ENCODE peak calls at places on chromosome 18, in six cellular contexts. One of them, this sample, is unnamed.
A peak's percentile ranks its signal among the peaks of the same experiment; 100 is the strongest.

GRCh38 chr18:42164556-42164955 is 209.5 kb downstream of the PIK3C3 start:
- DNase-seq in GM23248: peak; percentile 8
- DNase-seq in mucosa of descending colon: no peak
- DNase-seq in CD8-positive, alpha-beta memory T cell: no peak
- DNase-seq in H1: no peak
- DNase-seq in fibroblast of pulmonary artery: no peak
- DNase-seq in this sample: no peak

GRCh38 chr18:11887305-11888262 is 20.5 kb downstream of the MPPE1 start:
- DNase-seq in GM23248: no peak
- DNase-seq in CD8-positive, alpha-beta memory T cell: no peak
- DNase-seq in H1: no peak
- DNase-seq in fibroblast of pulmonary artery: no peak
- DNase-seq in mucosa of descending colon: no peak
- DNase-seq in this sample: no peak

GRCh38 chr18:12862874-12863482 is 21.1 kb downstream of the PTPN2 start:
- DNase-seq in GM23248: no peak
- DNase-seq in H1: no peak
- DNase-seq in mucosa of descending colon: no peak
- DNase-seq in CD8-positive, alpha-beta memory T cell: no peak
- DNase-seq in fibroblast of pulmonary artery: no peak
- DNase-seq in this sample: no peak

GRCh38 chr18:75003764-75004690 is 204.9 kb downstream of the PTGR3 start:
- DNase-seq in mucosa of descending colon: no peak
- DNase-seq in fibroblast of pulmonary artery: peak; percentile 58
- DNase-seq in GM23248: no peak
- DNase-seq in CD8-positive, alpha-beta memory T cell: no peak
- DNase-seq in H1: no peak
- DNase-seq in this sample: peak; percentile 83

GRCh38 chr18:60693426-60693825 is 320.9 kb upstream of the MC4R start:
- DNase-seq in fibroblast of pulmonary artery: peak; percentile 17
- DNase-seq in H1: no peak
- DNase-seq in mucosa of descending colon: no peak
- DNase-seq in GM23248: no peak
- DNase-seq in CD8-positive, alpha-beta memory T cell: no peak
- DNase-seq in this sample: no peak

GRCh38 chr18:23887493-23887892 is 127.1 kb upstream of the TTC39C start:
- DNase-seq in mucosa of descending colon: no peak
- DNase-seq in fibroblast of pulmonary artery: peak; percentile 56
- DNase-seq in H1: no peak
- DNase-seq in CD8-positive, alpha-beta memory T cell: no peak
- DNase-seq in GM23248: no peak
- DNase-seq in this sample: no peak

GRCh38 chr18:3525870-3526420 is 76.0 kb downstream of the TGIF1 start:
- DNase-seq in GM23248: no peak
- DNase-seq in mucosa of descending colon: no peak
- DNase-seq in fibroblast of pulmonary artery: no peak
- DNase-seq in H1: no peak
- DNase-seq in CD8-positive, alpha-beta memory T cell: peak; percentile 14
- DNase-seq in this sample: no peak

GRCh38 chr18:79776674-79777073 is 21.1 kb upstream of the KCNG2 start:
- DNase-seq in H1: no peak
- DNase-seq in mucosa of descending colon: no peak
- DNase-seq in fibroblast of pulmonary artery: no peak
- DNase-seq in GM23248: no peak
- DNase-seq in CD8-positive, alpha-beta memory T cell: no peak
- DNase-seq in this sample: no peak

DNA sequence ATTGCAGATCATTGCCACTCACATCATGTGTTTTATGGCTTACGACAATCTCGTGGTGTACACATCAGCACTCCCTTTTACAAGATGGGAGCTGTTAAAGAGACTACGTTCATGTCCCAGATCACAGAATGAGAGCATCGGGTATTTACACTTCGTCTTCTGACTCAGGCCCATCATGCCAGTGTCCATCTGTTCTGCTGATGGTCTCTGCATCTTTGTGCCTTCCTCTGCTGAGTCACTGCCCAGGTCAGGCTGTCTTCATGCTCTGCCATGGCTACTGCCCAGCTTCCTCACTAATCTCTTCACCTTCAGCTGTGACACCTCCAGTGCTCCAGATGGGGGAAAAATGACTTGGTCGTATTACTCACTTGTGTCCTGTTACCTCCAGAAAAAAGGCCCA is 334.3 kb downstream of the SOCS6 start:
- DNase-seq in GM23248: no peak
- DNase-seq in H1: no peak
- DNase-seq in mucosa of descending colon: no peak
- DNase-seq in CD8-positive, alpha-beta memory T cell: no peak
- DNase-seq in fibroblast of pulmonary artery: no peak
- DNase-seq in this sample: no peak
- H3K4me3 ChIP-seq in GM23248: no peak overlapping the region
- H3K4me3 ChIP-seq in H1: no peak overlapping the region
- H3K4me3 ChIP-seq in mucosa of descending colon: no peak overlapping the region
- H3K4me3 ChIP-seq in CD8-positive, alpha-beta memory T cell: no peak overlapping the region
- H3K4me3 ChIP-seq in fibroblast of pulmonary artery: no peak overlapping the region
- H3K4me3 ChIP-seq in this sample: no peak overlapping the region

DNA sequence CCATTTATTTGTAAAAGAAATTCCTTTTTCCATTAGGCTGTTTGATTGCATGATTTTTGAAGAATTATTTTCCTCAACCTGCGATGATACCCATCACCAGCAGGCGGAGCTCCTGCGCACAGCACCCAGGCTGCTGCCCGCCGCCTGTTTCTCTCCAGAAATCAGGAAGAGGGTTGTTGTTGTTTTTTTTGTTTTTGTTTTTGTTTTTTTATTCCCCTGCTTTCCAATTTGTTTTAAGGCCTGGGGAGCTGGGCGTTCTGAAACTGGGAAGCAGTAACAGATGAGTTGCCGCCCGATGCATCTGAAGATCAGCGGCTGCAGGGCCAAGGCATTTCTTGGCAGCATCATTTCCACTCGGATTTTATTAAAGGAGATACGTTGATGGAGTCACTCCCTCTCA is 132.1 kb downstream of the MBP start:
- DNase-seq in GM23248: peak; percentile 72
- DNase-seq in mucosa of descending colon: no peak
- DNase-seq in H1: peak; percentile 81
- DNase-seq in CD8-positive, alpha-beta memory T cell: peak; percentile 44
- DNase-seq in fibroblast of pulmonary artery: peak; percentile 55
- DNase-seq in this sample: peak; percentile 60
- H3K4me3 ChIP-seq in GM23248: peak overlapping the region; percentile 65
- H3K4me3 ChIP-seq in mucosa of descending colon: no peak overlapping the region
- H3K4me3 ChIP-seq in H1: no peak overlapping the region
- H3K4me3 ChIP-seq in CD8-positive, alpha-beta memory T cell: no peak overlapping the region
- H3K4me3 ChIP-seq in fibroblast of pulmonary artery: peak overlapping the region; percentile 32
- H3K4me3 ChIP-seq in this sample: no peak overlapping the region

DNA sequence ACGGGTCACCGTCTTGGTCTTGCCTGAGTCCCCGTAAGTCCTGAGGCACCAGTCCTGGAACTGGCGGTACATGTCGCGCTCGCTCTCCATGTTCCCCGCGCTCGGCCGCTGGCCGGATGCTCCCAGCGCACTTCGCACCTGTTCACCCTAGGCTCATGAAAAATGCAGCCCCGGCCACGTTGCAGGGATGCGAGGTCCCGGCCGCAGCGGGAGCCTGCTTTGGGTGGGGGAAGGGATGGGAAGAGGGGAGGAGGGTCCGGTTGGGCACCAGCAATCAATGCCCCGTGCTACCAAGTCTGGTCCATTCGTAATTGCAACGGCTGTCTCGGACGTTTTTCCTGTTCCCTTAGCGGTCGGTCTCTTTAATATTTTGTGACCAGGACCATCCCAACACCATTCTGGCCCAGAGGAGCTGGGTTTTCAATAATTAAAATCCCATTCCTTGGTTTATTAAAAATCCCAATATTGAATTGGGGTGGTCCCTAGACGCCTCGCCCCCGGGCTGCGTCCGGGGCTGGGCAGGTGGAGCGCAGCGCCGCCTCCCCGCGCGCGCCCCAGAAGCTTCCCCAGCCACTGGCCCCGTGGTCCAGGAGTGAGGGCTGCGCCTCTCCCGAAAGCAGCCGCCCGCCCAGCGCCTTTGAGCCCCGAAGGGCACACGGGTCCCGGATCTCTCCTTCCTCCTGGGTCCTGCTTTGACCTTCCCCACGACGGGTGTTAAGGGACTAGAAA is 1.4 kb downstream of the NOL4 start:
- DNase-seq in fibroblast of pulmonary artery: no peak
- DNase-seq in H1: peak; percentile 82
- DNase-seq in mucosa of descending colon: peak; percentile 46
- DNase-seq in CD8-positive, alpha-beta memory T cell: no peak
- DNase-seq in GM23248: peak; percentile 9
- DNase-seq in this sample: no peak
- H3K4me3 ChIP-seq in fibroblast of pulmonary artery: no peak overlapping the region
- H3K4me3 ChIP-seq in H1: peak overlapping the region; percentile 49
- H3K4me3 ChIP-seq in mucosa of descending colon: no peak overlapping the region
- H3K4me3 ChIP-seq in CD8-positive, alpha-beta memory T cell: no peak overlapping the region
- H3K4me3 ChIP-seq in GM23248: peak overlapping the region; percentile 46
- H3K4me3 ChIP-seq in this sample: no peak overlapping the region

DNA sequence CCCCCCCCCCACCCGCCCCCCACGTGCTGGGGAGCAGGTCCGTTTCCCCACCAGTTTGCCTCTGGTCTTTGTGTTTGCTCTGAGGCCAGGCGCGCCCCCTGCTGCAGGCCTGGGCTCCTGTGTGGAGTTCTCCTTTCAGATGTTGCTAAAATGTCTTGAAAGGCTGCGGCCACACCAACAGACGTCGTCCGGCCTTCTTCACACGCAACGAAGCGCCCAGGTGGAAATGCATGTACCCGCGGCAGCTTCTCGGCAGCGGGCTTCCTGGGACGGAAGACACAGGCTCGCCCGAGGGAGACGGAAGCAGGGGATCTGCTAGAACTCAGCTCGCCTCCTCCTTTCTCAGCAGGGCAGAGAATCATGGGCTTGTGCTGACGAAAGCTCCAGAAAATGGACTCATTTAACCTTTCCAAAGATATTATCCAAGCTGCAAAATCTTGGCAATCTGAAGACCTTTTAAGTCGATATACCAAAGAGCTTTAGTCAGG is 125.3 kb upstream of the ZNF516 start:
- DNase-seq in GM23248: peak; percentile 88
- DNase-seq in mucosa of descending colon: peak; percentile 62
- DNase-seq in H1: no peak
- DNase-seq in fibroblast of pulmonary artery: peak; percentile 78
- DNase-seq in CD8-positive, alpha-beta memory T cell: no peak
- DNase-seq in this sample: peak; percentile 77
- H3K4me3 ChIP-seq in GM23248: peak overlapping the region; percentile 67
- H3K4me3 ChIP-seq in mucosa of descending colon: no peak overlapping the region
- H3K4me3 ChIP-seq in H1: peak overlapping the region; percentile 44
- H3K4me3 ChIP-seq in fibroblast of pulmonary artery: peak overlapping the region; percentile 33
- H3K4me3 ChIP-seq in CD8-positive, alpha-beta memory T cell: no peak overlapping the region
- H3K4me3 ChIP-seq in this sample: no peak overlapping the region

GRCh38 chr18:25560369-25560768 is 208.4 kb upstream of the ZNF521 start:
- DNase-seq in fibroblast of pulmonary artery: no peak
- DNase-seq in H1: no peak
- DNase-seq in CD8-positive, alpha-beta memory T cell: no peak
- DNase-seq in mucosa of descending colon: no peak
- DNase-seq in GM23248: peak; percentile 7
- DNase-seq in this sample: no peak

GRCh38 chr18:25563346-25563745 is 211.4 kb upstream of the ZNF521 start:
- DNase-seq in GM23248: no peak
- DNase-seq in mucosa of descending colon: no peak
- DNase-seq in H1: no peak
- DNase-seq in CD8-positive, alpha-beta memory T cell: no peak
- DNase-seq in fibroblast of pulmonary artery: no peak
- DNase-seq in this sample: no peak

GRCh38 chr18:25557006-25557405 is 205.0 kb upstream of the ZNF521 start:
- DNase-seq in mucosa of descending colon: no peak
- DNase-seq in fibroblast of pulmonary artery: peak; percentile 1
- DNase-seq in CD8-positive, alpha-beta memory T cell: no peak
- DNase-seq in H1: no peak
- DNase-seq in GM23248: no peak
- DNase-seq in this sample: no peak

GRCh38 chr18:25563816-25564370 is 211.9 kb upstream of the ZNF521 start:
- DNase-seq in mucosa of descending colon: no peak
- DNase-seq in CD8-positive, alpha-beta memory T cell: no peak
- DNase-seq in H1: no peak
- DNase-seq in fibroblast of pulmonary artery: no peak
- DNase-seq in GM23248: no peak
- DNase-seq in this sample: no peak

DNA sequence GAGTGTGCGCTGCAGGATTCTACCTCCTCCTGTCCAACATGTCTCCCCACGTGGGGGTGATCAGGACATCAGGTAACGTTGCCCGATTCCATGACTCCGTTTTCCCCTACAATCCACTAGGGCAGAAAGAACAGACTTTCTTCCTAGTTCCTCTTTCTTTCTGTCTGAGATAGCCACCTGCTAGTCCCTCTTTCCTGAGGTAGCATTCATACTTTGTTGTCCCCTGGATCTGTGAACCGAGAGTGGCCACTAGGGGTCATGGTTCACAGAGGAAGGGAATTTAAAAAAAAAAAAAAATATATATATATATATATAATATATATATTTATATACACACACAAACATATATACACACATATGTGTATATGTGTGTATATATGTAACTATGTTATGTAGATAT is 210.0 kb upstream of the ZNF521 start:
- DNase-seq in fibroblast of pulmonary artery: peak; percentile 26
- DNase-seq in CD8-positive, alpha-beta memory T cell: no peak
- DNase-seq in GM23248: peak; percentile 47
- DNase-seq in H1: no peak
- DNase-seq in mucosa of descending colon: no peak
- DNase-seq in this sample: peak; percentile 27
- H3K4me3 ChIP-seq in fibroblast of pulmonary artery: no peak overlapping the region
- H3K4me3 ChIP-seq in CD8-positive, alpha-beta memory T cell: no peak overlapping the region
- H3K4me3 ChIP-seq in GM23248: no peak overlapping the region
- H3K4me3 ChIP-seq in H1: no peak overlapping the region
- H3K4me3 ChIP-seq in mucosa of descending colon: no peak overlapping the region
- H3K4me3 ChIP-seq in this sample: no peak overlapping the region

DNA sequence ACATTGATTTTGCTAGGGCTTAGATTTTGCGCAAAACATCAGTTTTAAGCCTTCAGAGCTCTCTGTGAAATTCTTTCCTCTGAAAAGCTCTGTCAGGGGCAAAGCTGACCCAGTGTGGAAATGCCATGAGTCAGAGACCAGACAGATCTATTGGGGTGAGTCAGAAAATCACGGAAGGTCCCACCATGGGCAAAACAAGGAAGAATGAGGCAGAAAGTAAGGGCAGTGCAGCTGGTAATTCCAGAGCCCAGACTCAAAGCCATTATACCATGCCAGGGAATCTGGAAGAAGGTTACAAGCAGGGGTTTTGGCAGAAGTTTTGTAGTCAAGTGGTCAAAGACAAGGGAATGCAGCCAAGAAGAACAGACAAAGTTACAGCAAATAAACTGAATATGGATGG is 256.6 kb upstream of the CTAGE1 start:
- DNase-seq in CD8-positive, alpha-beta memory T cell: no peak
- DNase-seq in fibroblast of pulmonary artery: peak; percentile 90
- DNase-seq in H1: no peak
- DNase-seq in mucosa of descending colon: no peak
- DNase-seq in GM23248: peak; percentile 93
- DNase-seq in this sample: peak; percentile 95
- H3K4me3 ChIP-seq in CD8-positive, alpha-beta memory T cell: no peak overlapping the region
- H3K4me3 ChIP-seq in fibroblast of pulmonary artery: no peak overlapping the region
- H3K4me3 ChIP-seq in H1: no peak overlapping the region
- H3K4me3 ChIP-seq in mucosa of descending colon: no peak overlapping the region
- H3K4me3 ChIP-seq in GM23248: peak overlapping the region; percentile 5
- H3K4me3 ChIP-seq in this sample: no peak overlapping the region

This sample was measured in cardiac fibroblast.